ENCODE peak calls at places on chromosomes 2 and 18, in seven cellular contexts. K is right cardiac atrium; X is T-helper 17 cell; B is AG08395; S is HTR-8/SVneo; A is hippocampal formation; I is activated CD8-positive, alpha-beta memory T cell treated with anti-CD3 and anti-CD28 coated beads for 1 hour. U is an unnamed sample.

GRCh38 chr2:217988014-217988839 is 14.6 kb downstream of the TNS1 start:
- DNase-seq in A (peak; percentile 60), S (peak; percentile 75), X (peak; percentile 59), I (peak; percentile 43), B (peak; percentile 83), K (peak; percentile 94), U (no peak)

GRCh38 chr2:54755641-54756326 is 32.3 kb downstream of the EML6 start:
- DNase-seq in X (no peak), S (no peak), A (no peak), I (no peak), B (no peak), K (no peak), U (no peak)

GRCh38 chr2:218029366-218030360 is 26.9 kb upstream of the TNS1 start:
- DNase-seq in K (no peak), B (no peak), X (no peak), A (no peak), I (no peak), S (no peak), U (no peak)

GRCh38 chr2:200267350-200267749 is 39.1 kb upstream of the SPATS2L start:
- DNase-seq in B (no peak), I (no peak), A (no peak), X (no peak), K (no peak), S (no peak), U (no peak)

GRCh38 chr2:144519934-144520717 is at the start of gene ZEB2:
- DNase-seq in S (no peak), A (peak; percentile 84), B (peak; percentile 68), K (peak; percentile 84), I (no peak), X (no peak), U (no peak)

GRCh38 chr2:233289590-233290424 is 17.8 kb upstream of the SAG start:
- DNase-seq in I (no peak), B (no peak), K (no peak), S (no peak), A (no peak), X (no peak), U (no peak)

GRCh38 chr18:25827961-25828561 is 262.4 kb downstream of the SS18 start:
- DNase-seq in I (no peak), B (peak; percentile 21), S (no peak), A (no peak), K (no peak), X (no peak), U (no peak)

GRCh38 chr2:198232281-198232680 is 427.9 kb downstream of the PLCL1 start:
- DNase-seq in K (no peak), A (no peak), X (no peak), I (no peak), B (no peak), S (no peak), U (no peak)

GRCh38 chr18:25533088-25533676 is 181.2 kb upstream of the ZNF521 start:
- DNase-seq in A (no peak), S (no peak), B (no peak), K (no peak), I (no peak), X (no peak), U (no peak)

GRCh38 chr2:13681936-13682335 is 950.6 kb upstream of the LRATD1 start:
- DNase-seq in B (no peak), I (no peak), S (no peak), A (no peak), K (no peak), X (no peak), U (no peak)

GRCh38 chr18:37231251-37231650 is 334.3 kb downstream of the CELF4 start:
- DNase-seq in B (no peak), A (no peak), S (no peak), K (no peak), X (no peak), I (no peak), U (no peak)

GRCh38 chr2:75560768-75561565 is at the start of gene EVA1A:
- DNase-seq in S (peak; percentile 60), X (no peak), K (peak; percentile 46), I (no peak), B (peak; percentile 63), A (no peak), U (no peak)

GRCh38 chr2:62597323-62597722 is 91.3 kb upstream of the TMEM17 start:
- DNase-seq in K (no peak), B (peak; percentile 63), A (no peak), S (no peak), I (no peak), X (no peak), U (no peak)

GRCh38 chr18:21303913-21304312 is 61.9 kb downstream of the GREB1L start:
- DNase-seq in I (no peak), B (no peak), A (no peak), X (no peak), S (no peak), K (no peak), U (no peak)

GRCh38 chr2:127082974-127083373 is 24.0 kb downstream of the BIN1 start:
- DNase-seq in X (no peak), I (no peak), S (no peak), A (no peak), K (no peak), B (no peak), U (no peak)

GRCh38 chr2:181678033-181678586 is 2.2 kb downstream of the NEUROD1 start:
- DNase-seq in S (peak; percentile 45), X (no peak), K (peak; percentile 84), B (peak; percentile 64), A (no peak), I (peak; percentile 19), U (no peak)

GRCh38 chr2:127660291-127660578 is 14.3 kb downstream of the GPR17 start:
- DNase-seq in S (no peak), B (no peak), A (no peak), X (no peak), K (no peak), I (no peak), U (no peak)

GRCh38 chr2:235542728-235543125 is 48.9 kb downstream of the AGAP1 start:
- DNase-seq in S (no peak), A (no peak), B (no peak), I (no peak), K (no peak), X (no peak), U (no peak)

GRCh38 chr2:102181919-102182635 is 4.7 kb upstream of the IL1RL2 start:
- DNase-seq in X (no peak), I (no peak), S (no peak), K (no peak), A (no peak), B (no peak), U (no peak)

GRCh38 chr18:76430636-76431035 is 64.4 kb downstream of the ZNF516 start:
- DNase-seq in X (no peak), S (no peak), I (no peak), A (peak; percentile 33), K (no peak), B (no peak), U (no peak)

U was measured in Panc1.